ENCODE peak calls at places on chromosomes 12 and 14, in ten cellular contexts. One of them, this sample, is unnamed.

GRCh38 chr12:132285991-132286681 is 43.3 kb downstream of the GALNT9 start:
- DNase-seq in IMR-90: peak; percentile 21
- DNase-seq in upper lobe of left lung: peak; percentile 38
- DNase-seq in sigmoid colon: peak; percentile 88
- DNase-seq in heart left ventricle: peak; percentile 32
- DNase-seq in transverse colon: peak; percentile 49
- DNase-seq in lower leg skin: no peak
- DNase-seq in H1: peak; percentile 69
- DNase-seq in H54: peak; percentile 72
- DNase-seq in stomach: peak; percentile 48
- DNase-seq in this sample: no peak

GRCh38 chr12:106586803-106587684 is 4.2 kb downstream of the RFX4 start:
- DNase-seq in heart left ventricle: no peak
- DNase-seq in H54: no peak
- DNase-seq in transverse colon: no peak
- DNase-seq in lower leg skin: no peak
- DNase-seq in sigmoid colon: no peak
- DNase-seq in H1: peak; percentile 77
- DNase-seq in upper lobe of left lung: no peak
- DNase-seq in stomach: no peak
- DNase-seq in IMR-90: no peak
- DNase-seq in this sample: no peak

GRCh38 chr14:102891111-102891510 is 31.4 kb upstream of the AMN start:
- DNase-seq in sigmoid colon: no peak
- DNase-seq in H1: no peak
- DNase-seq in stomach: no peak
- DNase-seq in H54: no peak
- DNase-seq in transverse colon: no peak
- DNase-seq in heart left ventricle: no peak
- DNase-seq in lower leg skin: no peak
- DNase-seq in upper lobe of left lung: peak; percentile 8
- DNase-seq in IMR-90: no peak
- DNase-seq in this sample: no peak

GRCh38 chr12:120861074-120861795 is 42.9 kb downstream of the SPPL3 start:
- DNase-seq in heart left ventricle: no peak
- DNase-seq in lower leg skin: no peak
- DNase-seq in H54: no peak
- DNase-seq in H1: no peak
- DNase-seq in upper lobe of left lung: no peak
- DNase-seq in transverse colon: no peak
- DNase-seq in stomach: no peak
- DNase-seq in IMR-90: peak; percentile 23
- DNase-seq in sigmoid colon: no peak
- DNase-seq in this sample: no peak

GRCh38 chr12:108856170-108856427 is 1.3 kb downstream of the SSH1 start:
- DNase-seq in stomach: no peak
- DNase-seq in H1: no peak
- DNase-seq in upper lobe of left lung: peak; percentile 44
- DNase-seq in IMR-90: no peak
- DNase-seq in sigmoid colon: no peak
- DNase-seq in H54: no peak
- DNase-seq in transverse colon: no peak
- DNase-seq in heart left ventricle: no peak
- DNase-seq in lower leg skin: no peak
- DNase-seq in this sample: no peak

GRCh38 chr12:52145228-52145940 is 46.4 kb downstream of the KRT80 start:
- DNase-seq in transverse colon: no peak
- DNase-seq in H54: no peak
- DNase-seq in IMR-90: no peak
- DNase-seq in H1: no peak
- DNase-seq in heart left ventricle: no peak
- DNase-seq in upper lobe of left lung: no peak
- DNase-seq in sigmoid colon: no peak
- DNase-seq in lower leg skin: no peak
- DNase-seq in stomach: no peak
- DNase-seq in this sample: no peak

GRCh38 chr14:59131926-59132763 is 56.3 kb upstream of the DAAM1 start:
- DNase-seq in transverse colon: no peak
- DNase-seq in H54: no peak
- DNase-seq in heart left ventricle: no peak
- DNase-seq in upper lobe of left lung: no peak
- DNase-seq in lower leg skin: no peak
- DNase-seq in stomach: no peak
- DNase-seq in IMR-90: no peak
- DNase-seq in H1: no peak
- DNase-seq in sigmoid colon: no peak
- DNase-seq in this sample: no peak

GRCh38 chr14:86999076-86999475 is 993.9 kb downstream of the GALC start:
- DNase-seq in H1: no peak
- DNase-seq in upper lobe of left lung: no peak
- DNase-seq in H54: no peak
- DNase-seq in heart left ventricle: no peak
- DNase-seq in lower leg skin: no peak
- DNase-seq in sigmoid colon: no peak
- DNase-seq in transverse colon: no peak
- DNase-seq in IMR-90: peak; percentile 5
- DNase-seq in stomach: no peak
- DNase-seq in this sample: no peak

GRCh38 chr12:4145990-4146859 is 127.3 kb upstream of the CCND2 start:
- DNase-seq in heart left ventricle: no peak
- DNase-seq in H54: no peak
- DNase-seq in H1: no peak
- DNase-seq in stomach: no peak
- DNase-seq in IMR-90: no peak
- DNase-seq in lower leg skin: no peak
- DNase-seq in sigmoid colon: no peak
- DNase-seq in upper lobe of left lung: no peak
- DNase-seq in transverse colon: no peak
- DNase-seq in this sample: no peak

GRCh38 chr12:47838286-47838931 is 18.7 kb upstream of the HDAC7 start:
- DNase-seq in transverse colon: no peak
- DNase-seq in lower leg skin: no peak
- DNase-seq in H1: no peak
- DNase-seq in IMR-90: peak; percentile 41
- DNase-seq in stomach: no peak
- DNase-seq in H54: peak; percentile 61
- DNase-seq in sigmoid colon: no peak
- DNase-seq in upper lobe of left lung: no peak
- DNase-seq in heart left ventricle: no peak
- DNase-seq in this sample: no peak

DNA sequence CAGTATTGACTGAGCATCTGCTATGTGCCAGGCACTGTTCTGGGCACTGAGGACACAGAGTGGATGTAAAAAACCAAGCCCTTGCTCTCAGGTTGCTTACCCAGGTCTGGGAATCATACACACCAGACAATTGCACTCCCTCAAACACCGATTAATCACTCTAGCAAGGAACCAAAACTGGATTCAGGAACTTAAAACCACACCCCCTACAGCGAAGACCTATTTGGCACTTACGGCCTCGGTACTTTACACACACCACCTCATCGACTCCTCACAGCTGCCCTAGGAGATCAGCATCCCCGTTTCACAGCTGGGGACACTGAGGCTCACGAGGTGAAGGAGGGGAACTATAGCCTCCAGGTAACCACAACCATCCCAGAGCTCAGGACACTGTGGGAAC is 1.6 kb downstream of the GLTP start:
- DNase-seq in transverse colon: no peak
- DNase-seq in heart left ventricle: no peak
- DNase-seq in stomach: no peak
- DNase-seq in sigmoid colon: no peak
- DNase-seq in H54: no peak
- DNase-seq in lower leg skin: no peak
- DNase-seq in H1: no peak
- DNase-seq in IMR-90: no peak
- DNase-seq in upper lobe of left lung: no peak
- DNase-seq in this sample: no peak
- TF ChIP-seq POLR2A in transverse colon: no peak
- TF ChIP-seq POLR2A in heart left ventricle: no peak
- TF ChIP-seq POLR2A in stomach: no peak
- TF ChIP-seq POLR2A in sigmoid colon: no peak
- TF ChIP-seq POLR2A in H54: no peak
- TF ChIP-seq POLR2A in lower leg skin: no peak
- TF ChIP-seq POLR2A in H1: no peak
- TF ChIP-seq POLR2A in IMR-90: no peak
- TF ChIP-seq POLR2A in upper lobe of left lung: no peak
- TF ChIP-seq POLR2A in this sample: no peak

DNA sequence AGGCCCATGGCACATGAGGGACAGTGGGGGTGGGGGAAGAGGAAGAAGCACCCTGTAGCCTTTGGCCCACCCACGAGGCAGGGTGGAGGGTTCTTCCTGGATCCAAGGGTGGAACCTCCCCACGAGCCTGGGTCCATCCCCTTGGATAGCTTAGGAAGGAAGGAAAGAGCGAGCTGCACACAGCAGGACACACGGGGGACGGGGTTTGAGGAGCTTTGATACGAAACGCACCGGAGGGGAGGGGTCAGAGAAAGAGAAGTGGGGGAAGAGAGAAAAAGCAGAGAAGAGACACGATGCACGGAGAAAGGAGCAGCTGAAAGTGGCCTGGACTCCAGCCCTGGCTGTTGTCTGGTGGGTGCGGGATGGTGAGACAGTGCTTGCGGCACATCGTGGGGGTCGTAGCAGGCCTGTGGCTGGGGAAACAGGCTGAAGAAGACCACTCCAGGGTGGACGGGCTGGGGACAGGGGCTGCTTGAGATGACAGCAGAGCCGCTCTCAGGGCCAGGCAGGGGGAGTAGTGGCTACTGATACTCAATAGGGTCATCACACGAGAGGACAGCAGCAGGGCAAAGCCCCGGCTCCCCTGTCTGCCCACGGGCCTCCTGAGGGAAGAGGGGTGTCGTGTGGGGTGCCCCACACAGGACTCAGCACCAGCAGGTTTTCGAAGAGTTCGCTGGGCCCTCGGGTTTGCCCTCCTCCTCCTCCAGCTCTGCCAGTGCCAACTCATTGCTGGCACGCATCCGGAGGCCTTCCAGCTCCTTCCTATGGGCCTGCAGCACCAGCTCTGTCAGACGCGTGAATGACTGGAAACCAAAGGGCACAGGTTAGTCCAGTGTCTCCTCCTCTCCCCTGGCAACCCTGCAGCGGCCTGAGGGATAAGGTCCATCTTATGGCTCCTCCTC is 5.4 kb upstream of the GPX2 start:
- DNase-seq in lower leg skin: no peak
- DNase-seq in IMR-90: no peak
- DNase-seq in heart left ventricle: peak; percentile 42
- DNase-seq in H1: no peak
- DNase-seq in upper lobe of left lung: no peak
- DNase-seq in H54: no peak
- DNase-seq in transverse colon: no peak
- DNase-seq in sigmoid colon: no peak
- DNase-seq in stomach: no peak
- DNase-seq in this sample: no peak
- TF ChIP-seq POLR2A in lower leg skin: no peak
- TF ChIP-seq POLR2A in IMR-90: no peak
- TF ChIP-seq POLR2A in heart left ventricle: no peak
- TF ChIP-seq POLR2A in H1: no peak
- TF ChIP-seq POLR2A in upper lobe of left lung: no peak
- TF ChIP-seq POLR2A in H54: no peak
- TF ChIP-seq POLR2A in transverse colon: no peak
- TF ChIP-seq POLR2A in sigmoid colon: no peak
- TF ChIP-seq POLR2A in stomach: no peak
- TF ChIP-seq POLR2A in this sample: no peak

DNA sequence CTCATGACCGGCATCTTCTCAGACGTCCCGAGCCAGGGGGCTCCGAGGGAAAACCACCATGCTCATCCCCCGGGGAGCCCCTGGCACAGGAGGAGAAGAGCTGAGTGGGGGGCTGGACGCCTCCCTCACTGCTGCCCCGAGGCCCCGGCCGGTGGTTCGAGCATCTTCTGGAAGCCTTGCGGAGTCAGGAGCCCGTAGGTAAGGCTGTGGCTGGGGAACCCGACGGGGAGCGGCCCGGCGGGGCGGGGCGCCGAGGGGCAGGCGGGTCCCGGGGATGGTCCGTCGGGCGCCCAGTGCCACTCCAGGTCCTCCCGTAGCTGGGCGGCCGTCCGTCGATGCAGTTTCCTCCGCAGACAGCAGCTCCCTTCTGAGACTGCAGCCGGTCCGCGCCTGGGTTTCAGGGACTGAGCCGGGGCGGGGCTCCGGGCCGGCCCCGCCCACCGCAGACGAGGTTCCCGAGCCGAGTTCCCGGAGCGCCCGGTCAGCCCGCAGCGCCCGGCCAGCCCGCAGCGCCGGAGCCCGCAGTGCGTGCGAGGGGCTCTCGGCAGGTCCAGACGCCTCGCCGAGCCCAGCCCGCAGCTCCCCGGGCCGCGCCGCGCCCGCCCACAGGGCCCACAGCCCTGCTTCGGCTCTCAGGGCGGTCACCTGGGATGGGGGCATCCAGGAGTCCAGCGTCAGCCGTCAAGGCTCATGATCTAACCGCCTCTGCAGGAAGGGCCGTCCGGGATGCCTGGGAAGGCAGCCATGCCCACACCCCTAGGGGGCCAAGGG is at the start of gene PGF:
- DNase-seq in sigmoid colon: peak; percentile 83
- DNase-seq in heart left ventricle: peak; percentile 79
- DNase-seq in stomach: peak; percentile 74
- DNase-seq in H1: peak; percentile 89
- DNase-seq in H54: no peak
- DNase-seq in IMR-90: no peak
- DNase-seq in lower leg skin: no peak
- DNase-seq in transverse colon: peak; percentile 77
- DNase-seq in upper lobe of left lung: peak; percentile 76
- DNase-seq in this sample: no peak
- TF ChIP-seq POLR2A in sigmoid colon: no peak
- TF ChIP-seq POLR2A in heart left ventricle: peak; percentile 94
- TF ChIP-seq POLR2A in stomach: no peak
- TF ChIP-seq POLR2A in H1: no peak
- TF ChIP-seq POLR2A in H54: peak; percentile 89
- TF ChIP-seq POLR2A in IMR-90: no peak
- TF ChIP-seq POLR2A in lower leg skin: no peak
- TF ChIP-seq POLR2A in transverse colon: peak; percentile 52
- TF ChIP-seq POLR2A in upper lobe of left lung: peak; percentile 48
- TF ChIP-seq POLR2A in this sample: peak; percentile 63

DNA sequence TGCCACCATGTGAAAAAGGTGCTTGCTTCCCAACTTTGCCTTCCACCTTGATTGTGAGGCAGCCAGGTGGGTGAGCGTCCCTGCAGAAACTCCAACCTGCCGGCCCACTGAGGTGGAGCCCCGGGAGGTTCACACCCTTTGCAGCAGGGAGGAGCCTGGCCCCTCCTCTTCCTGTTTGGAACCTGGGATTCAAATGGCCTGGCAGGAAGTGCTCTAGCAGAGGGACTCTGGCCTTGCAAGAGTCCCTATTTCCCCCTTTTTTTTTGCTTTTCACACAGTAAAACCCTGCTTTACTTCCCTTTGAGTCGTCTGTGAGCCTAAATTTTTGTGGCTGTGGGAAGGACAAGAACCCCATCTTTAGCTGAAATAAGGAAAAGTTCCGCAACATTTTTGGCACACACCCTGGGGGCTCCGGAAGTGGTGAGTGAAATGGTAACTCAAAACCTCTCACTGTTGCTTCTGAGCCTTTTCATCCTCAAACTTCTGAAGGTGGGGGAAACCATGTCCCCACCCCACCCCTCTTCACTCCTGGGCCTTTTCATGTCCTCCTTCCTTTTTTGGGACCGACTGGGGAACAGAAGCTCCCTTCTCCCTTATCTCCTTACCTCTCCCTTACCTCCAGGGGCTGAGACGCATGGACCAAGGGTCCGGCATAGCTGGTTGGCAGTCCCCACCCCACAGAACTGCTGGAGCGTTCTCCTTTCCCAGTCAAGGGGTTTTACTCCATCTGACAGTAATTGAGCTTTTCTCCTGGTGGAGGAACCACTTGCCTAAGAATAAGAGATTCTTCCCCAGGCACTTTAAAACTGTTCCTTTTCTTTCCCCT is 102.0 kb downstream of the KCNMB4 start:
- DNase-seq in heart left ventricle: no peak
- DNase-seq in upper lobe of left lung: no peak
- DNase-seq in transverse colon: peak; percentile 8
- DNase-seq in H54: no peak
- DNase-seq in lower leg skin: no peak
- DNase-seq in sigmoid colon: no peak
- DNase-seq in H1: no peak
- DNase-seq in IMR-90: no peak
- DNase-seq in stomach: no peak
- DNase-seq in this sample: no peak
- TF ChIP-seq POLR2A in heart left ventricle: no peak
- TF ChIP-seq POLR2A in upper lobe of left lung: no peak
- TF ChIP-seq POLR2A in transverse colon: no peak
- TF ChIP-seq POLR2A in H54: no peak
- TF ChIP-seq POLR2A in lower leg skin: no peak
- TF ChIP-seq POLR2A in sigmoid colon: no peak
- TF ChIP-seq POLR2A in H1: no peak
- TF ChIP-seq POLR2A in IMR-90: no peak
- TF ChIP-seq POLR2A in stomach: no peak
- TF ChIP-seq POLR2A in this sample: no peak

This sample was measured in vagina.